ENCODE peak calls at places on chromosomes 2 and 18, in seven cellular contexts. One of them, this sample, is unnamed.

GRCh38 chr18:35942661-35943060 is 29.8 kb upstream of the RMP24 start:
- DNase-seq in heart left ventricle: no peak
- DNase-seq in small intestine: no peak
- DNase-seq in stomach: no peak
- DNase-seq in CD8-positive, alpha-beta T cell: no peak
- DNase-seq in PC-3: no peak
- DNase-seq in A549: no peak
- DNase-seq in this sample: no peak

GRCh38 chr18:68147728-68148127 is 567.2 kb downstream of the TMX3 start:
- DNase-seq in heart left ventricle: no peak
- DNase-seq in small intestine: no peak
- DNase-seq in stomach: no peak
- DNase-seq in CD8-positive, alpha-beta T cell: no peak
- DNase-seq in PC-3: no peak
- DNase-seq in A549: no peak
- DNase-seq in this sample: no peak

GRCh38 chr2:205456682-205457081 is 225.6 kb upstream of the NRP2 start:
- DNase-seq in heart left ventricle: no peak
- DNase-seq in small intestine: no peak
- DNase-seq in stomach: no peak
- DNase-seq in CD8-positive, alpha-beta T cell: no peak
- DNase-seq in PC-3: no peak
- DNase-seq in A549: no peak
- DNase-seq in this sample: no peak

GRCh38 chr2:205989291-205990071 is 96.5 kb downstream of the INO80D start:
- DNase-seq in heart left ventricle: no peak
- DNase-seq in small intestine: no peak
- DNase-seq in stomach: no peak
- DNase-seq in CD8-positive, alpha-beta T cell: no peak
- DNase-seq in PC-3: no peak
- DNase-seq in A549: no peak
- DNase-seq in this sample: no peak

GRCh38 chr2:17539993-17540812 is at the start of gene VSNL1:
- DNase-seq in heart left ventricle: peak; percentile 84
- DNase-seq in small intestine: no peak
- DNase-seq in stomach: peak; percentile 85
- DNase-seq in CD8-positive, alpha-beta T cell: no peak
- DNase-seq in PC-3: no peak
- DNase-seq in A549: no peak
- DNase-seq in this sample: peak; percentile 76

GRCh38 chr2:159396796-159397195 is 110.3 kb upstream of the WDSUB1 start:
- DNase-seq in heart left ventricle: no peak
- DNase-seq in small intestine: no peak
- DNase-seq in stomach: no peak
- DNase-seq in CD8-positive, alpha-beta T cell: no peak
- DNase-seq in PC-3: no peak
- DNase-seq in A549: no peak
- DNase-seq in this sample: no peak

GRCh38 chr2:174333502-174334277 is 1.1 kb upstream of the SP9 start:
- DNase-seq in heart left ventricle: no peak
- DNase-seq in small intestine: no peak
- DNase-seq in stomach: no peak
- DNase-seq in CD8-positive, alpha-beta T cell: no peak
- DNase-seq in PC-3: no peak
- DNase-seq in A549: no peak
- DNase-seq in this sample: no peak

GRCh38 chr18:32909798-32910561 is 137.2 kb upstream of the KLHL14 start:
- DNase-seq in heart left ventricle: no peak
- DNase-seq in small intestine: no peak
- DNase-seq in stomach: no peak
- DNase-seq in CD8-positive, alpha-beta T cell: no peak
- DNase-seq in PC-3: no peak
- DNase-seq in A549: no peak
- DNase-seq in this sample: no peak

GRCh38 chr2:226030369-226031077 is 631.0 kb downstream of the NYAP2 start:
- DNase-seq in heart left ventricle: no peak
- DNase-seq in small intestine: no peak
- DNase-seq in stomach: no peak
- DNase-seq in CD8-positive, alpha-beta T cell: no peak
- DNase-seq in PC-3: no peak
- DNase-seq in A549: no peak
- DNase-seq in this sample: no peak

GRCh38 chr2:27830616-27831120 is 59.1 kb downstream of the MRPL33 start:
- DNase-seq in heart left ventricle: no peak
- DNase-seq in small intestine: no peak
- DNase-seq in stomach: no peak
- DNase-seq in CD8-positive, alpha-beta T cell: no peak
- DNase-seq in PC-3: peak; percentile 77
- DNase-seq in A549: no peak
- DNase-seq in this sample: no peak

GRCh38 chr2:71277536-71278103 is 50.7 kb upstream of the PAIP2B start:
- DNase-seq in heart left ventricle: peak; percentile 80
- DNase-seq in small intestine: peak; percentile 5
- DNase-seq in stomach: no peak
- DNase-seq in CD8-positive, alpha-beta T cell: peak; percentile 18
- DNase-seq in PC-3: peak; percentile 58
- DNase-seq in A549: peak; percentile 75
- DNase-seq in this sample: peak; percentile 41

GRCh38 chr18:36330435-36331049 is 33.0 kb downstream of the FHOD3 start:
- DNase-seq in heart left ventricle: no peak
- DNase-seq in small intestine: no peak
- DNase-seq in stomach: no peak
- DNase-seq in CD8-positive, alpha-beta T cell: no peak
- DNase-seq in PC-3: no peak
- DNase-seq in A549: no peak
- DNase-seq in this sample: no peak

GRCh38 chr2:28633739-28634138 is 117.9 kb upstream of the PPP1CB start:
- DNase-seq in heart left ventricle: no peak
- DNase-seq in small intestine: no peak
- DNase-seq in stomach: no peak
- DNase-seq in CD8-positive, alpha-beta T cell: no peak
- DNase-seq in PC-3: peak; percentile 98
- DNase-seq in A549: no peak
- DNase-seq in this sample: no peak

GRCh38 chr2:223047260-223047761 is 4.7 kb upstream of the KCNE4 start:
- DNase-seq in heart left ventricle: no peak
- DNase-seq in small intestine: no peak
- DNase-seq in stomach: no peak
- DNase-seq in CD8-positive, alpha-beta T cell: no peak
- DNase-seq in PC-3: no peak
- DNase-seq in A549: no peak
- DNase-seq in this sample: no peak

GRCh38 chr2:83069724-83070123 is 1389.4 kb downstream of the SUCLG1 start:
- DNase-seq in heart left ventricle: no peak
- DNase-seq in small intestine: peak; percentile 14
- DNase-seq in stomach: no peak
- DNase-seq in CD8-positive, alpha-beta T cell: no peak
- DNase-seq in PC-3: peak; percentile 33
- DNase-seq in A549: no peak
- DNase-seq in this sample: peak; percentile 25

GRCh38 chr2:20525041-20526035 is 78.5 kb downstream of the RHOB start:
- DNase-seq in heart left ventricle: peak; percentile 74
- DNase-seq in small intestine: no peak
- DNase-seq in stomach: peak; percentile 44
- DNase-seq in CD8-positive, alpha-beta T cell: no peak
- DNase-seq in PC-3: peak; percentile 70
- DNase-seq in A549: no peak
- DNase-seq in this sample: no peak

DNA sequence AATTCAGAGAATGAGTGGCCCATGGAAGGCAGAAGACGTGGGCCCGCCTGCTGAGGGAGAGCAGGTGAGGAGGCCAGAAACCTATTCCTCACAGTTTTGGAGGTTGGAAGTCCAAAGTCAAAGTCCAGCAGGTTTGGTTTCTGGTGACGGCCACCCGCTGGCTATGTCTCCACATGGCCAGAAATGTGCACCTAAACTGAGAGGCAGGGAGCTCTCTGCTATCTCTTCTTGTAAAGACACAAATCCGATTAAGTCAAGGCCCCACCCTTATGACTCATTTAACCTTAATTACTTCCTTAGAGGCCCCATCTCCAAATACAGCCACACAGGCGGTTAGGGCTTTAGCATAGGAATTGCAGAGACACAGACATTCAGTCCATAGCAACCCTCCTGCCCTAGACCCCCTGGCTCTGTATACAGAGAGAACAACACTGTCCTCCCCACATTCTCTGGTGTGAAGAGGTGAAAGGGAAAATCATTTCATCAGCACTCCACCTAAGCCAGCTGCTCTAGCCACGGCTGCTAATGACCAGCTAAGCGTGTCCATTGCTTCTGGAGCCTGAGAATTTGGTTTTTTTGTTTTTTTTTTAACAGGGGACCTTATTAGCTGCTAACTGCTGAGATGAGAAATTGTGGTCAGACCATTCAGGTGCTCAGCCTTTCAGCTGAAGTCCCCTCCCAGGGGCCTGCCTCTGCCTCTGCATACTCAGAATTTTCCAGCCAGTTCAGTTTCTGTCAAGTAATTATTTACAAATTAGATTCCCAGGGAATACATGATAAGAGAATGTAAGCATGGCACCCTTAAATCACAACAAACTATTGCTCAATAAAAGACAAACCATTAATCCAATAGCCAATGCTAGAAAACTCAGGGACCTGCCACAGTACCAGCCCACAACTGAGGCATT is 368.7 kb upstream of the ID2 start:
- DNase-seq in heart left ventricle: no peak
- DNase-seq in small intestine: peak; percentile 85
- DNase-seq in stomach: no peak
- DNase-seq in CD8-positive, alpha-beta T cell: no peak
- DNase-seq in PC-3: peak; percentile 74
- DNase-seq in A549: no peak
- DNase-seq in this sample: no peak
- H3K4me1 ChIP-seq in heart left ventricle: no peaks in the 10 kb centered on the region
- H3K4me1 ChIP-seq in small intestine: no peaks in the 10 kb centered on the region
- H3K4me1 ChIP-seq in stomach: no peaks in the 10 kb centered on the region
- H3K4me1 ChIP-seq in CD8-positive, alpha-beta T cell: peaks cover 34% of the 10 kb centered on the region
- H3K4me1 ChIP-seq in PC-3: peaks cover 24% of the 10 kb centered on the region
- H3K4me1 ChIP-seq in A549: peaks cover 10% of the 10 kb centered on the region
- H3K4me1 ChIP-seq in this sample: no peaks in the 10 kb centered on the region

DNA sequence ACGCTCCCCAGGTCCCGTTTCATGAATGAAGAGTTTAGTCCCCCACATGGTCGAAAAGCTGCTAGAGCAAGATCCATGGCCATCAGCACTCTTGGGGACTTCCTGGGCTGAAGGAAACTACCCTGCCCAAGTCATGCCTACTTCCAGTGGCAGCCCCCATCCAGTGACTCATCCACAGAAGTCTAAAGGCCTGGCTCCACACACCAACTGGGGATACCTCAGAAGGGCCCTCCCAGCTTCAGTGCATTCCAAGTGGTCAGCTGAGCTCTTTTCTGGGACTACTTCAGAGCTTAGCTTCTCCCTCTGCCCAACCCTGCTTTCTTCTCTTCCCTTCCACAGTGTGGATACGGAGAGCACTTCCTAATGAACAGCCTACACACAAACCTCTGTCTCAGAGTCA is 66.5 kb downstream of the CLHC1 start:
- DNase-seq in heart left ventricle: no peak
- DNase-seq in small intestine: no peak
- DNase-seq in stomach: no peak
- DNase-seq in CD8-positive, alpha-beta T cell: no peak
- DNase-seq in PC-3: no peak
- DNase-seq in A549: no peak
- DNase-seq in this sample: no peak
- H3K27ac ChIP-seq in heart left ventricle: no peak overlapping the region
- H3K27ac ChIP-seq in small intestine: no peak overlapping the region
- H3K27ac ChIP-seq in stomach: no peak overlapping the region
- H3K27ac ChIP-seq in CD8-positive, alpha-beta T cell: no peak overlapping the region
- H3K27ac ChIP-seq in PC-3: no peak overlapping the region
- H3K27ac ChIP-seq in A549: peak overlapping the region; percentile 0
- H3K27ac ChIP-seq in this sample: no peak overlapping the region

GRCh38 chr2:48445091-48445725 is 84.7 kb upstream of the STON1 start:
- DNase-seq in heart left ventricle: no peak
- DNase-seq in small intestine: no peak
- DNase-seq in stomach: no peak
- DNase-seq in CD8-positive, alpha-beta T cell: no peak
- DNase-seq in PC-3: peak; percentile 84
- DNase-seq in A549: no peak
- DNase-seq in this sample: no peak
- H3K4me1 ChIP-seq in heart left ventricle: peaks cover 13% of the 10 kb centered on the region
- H3K4me1 ChIP-seq in small intestine: peaks cover 7% of the 10 kb centered on the region
- H3K4me1 ChIP-seq in stomach: peaks cover 21% of the 10 kb centered on the region
- H3K4me1 ChIP-seq in CD8-positive, alpha-beta T cell: peaks cover 55% of the 10 kb centered on the region
- H3K4me1 ChIP-seq in PC-3: peaks cover 44% of the 10 kb centered on the region
- H3K4me1 ChIP-seq in A549: peaks cover 11% of the 10 kb centered on the region
- H3K4me1 ChIP-seq in this sample: peaks cover 33% of the 10 kb centered on the region

GRCh38 chr2:65930259-65930658 is 497.9 kb upstream of the SPRED2 start:
- DNase-seq in heart left ventricle: no peak
- DNase-seq in small intestine: no peak
- DNase-seq in stomach: no peak
- DNase-seq in CD8-positive, alpha-beta T cell: no peak
- DNase-seq in PC-3: no peak
- DNase-seq in A549: no peak
- DNase-seq in this sample: no peak
- H3K27ac ChIP-seq in heart left ventricle: no peak overlapping the region
- H3K27ac ChIP-seq in small intestine: no peak overlapping the region
- H3K27ac ChIP-seq in stomach: no peak overlapping the region
- H3K27ac ChIP-seq in CD8-positive, alpha-beta T cell: no peak overlapping the region
- H3K27ac ChIP-seq in PC-3: no peak overlapping the region
- H3K27ac ChIP-seq in A549: no peak overlapping the region
- H3K27ac ChIP-seq in this sample: no peak overlapping the region

DNA sequence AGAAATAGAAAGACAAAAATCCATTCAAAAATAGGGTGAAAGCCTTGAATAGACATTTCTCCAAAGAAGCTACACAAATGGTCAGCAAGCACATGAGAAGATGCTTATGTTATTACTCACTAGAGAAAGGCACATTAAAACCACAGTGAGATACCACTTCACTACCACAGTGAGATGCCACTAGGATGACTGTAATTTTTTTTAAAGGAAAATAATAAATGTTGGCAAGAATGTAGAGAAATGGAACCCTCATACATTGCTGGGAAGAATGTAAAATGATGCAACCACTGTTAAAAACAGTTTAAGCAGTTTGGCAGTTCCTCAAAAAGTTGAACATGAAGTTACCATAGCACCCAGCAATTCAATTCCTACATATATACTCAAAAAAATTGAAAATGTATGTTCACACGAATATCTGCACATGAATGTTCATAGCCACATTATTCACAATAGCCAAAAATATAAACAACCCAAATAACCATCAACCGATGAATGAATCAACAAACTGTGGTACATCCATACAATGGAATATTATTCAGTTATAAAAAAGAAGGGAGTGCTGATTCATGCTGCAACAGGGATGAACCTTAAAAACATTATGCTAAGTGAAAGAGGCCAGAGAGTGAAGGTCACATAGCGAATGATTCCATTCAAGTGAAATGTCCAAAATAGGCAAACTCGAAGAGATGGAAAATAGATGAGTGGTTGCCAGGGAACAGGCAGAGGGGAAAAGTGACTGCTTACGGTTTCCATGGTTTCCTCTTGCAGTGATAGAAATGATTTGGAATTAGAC is 156.3 kb upstream of the NDUFV2 start:
- DNase-seq in heart left ventricle: no peak
- DNase-seq in small intestine: no peak
- DNase-seq in stomach: no peak
- DNase-seq in CD8-positive, alpha-beta T cell: no peak
- DNase-seq in PC-3: peak; percentile 94
- DNase-seq in A549: no peak
- DNase-seq in this sample: no peak
- H3K4me1 ChIP-seq in heart left ventricle: no peaks in the 10 kb centered on the region
- H3K4me1 ChIP-seq in small intestine: no peaks in the 10 kb centered on the region
- H3K4me1 ChIP-seq in stomach: no peaks in the 10 kb centered on the region
- H3K4me1 ChIP-seq in CD8-positive, alpha-beta T cell: no peaks in the 10 kb centered on the region
- H3K4me1 ChIP-seq in PC-3: peaks cover 57% of the 10 kb centered on the region
- H3K4me1 ChIP-seq in A549: peaks cover 23% of the 10 kb centered on the region
- H3K4me1 ChIP-seq in this sample: no peaks in the 10 kb centered on the region

GRCh38 chr2:625415-626135 is 51.6 kb downstream of the TMEM18 start:
- DNase-seq in heart left ventricle: no peak
- DNase-seq in small intestine: no peak
- DNase-seq in stomach: no peak
- DNase-seq in CD8-positive, alpha-beta T cell: no peak
- DNase-seq in PC-3: no peak
- DNase-seq in A549: no peak
- DNase-seq in this sample: no peak
- H3K27ac ChIP-seq in heart left ventricle: no peak overlapping the region
- H3K27ac ChIP-seq in small intestine: no peak overlapping the region
- H3K27ac ChIP-seq in stomach: no peak overlapping the region
- H3K27ac ChIP-seq in CD8-positive, alpha-beta T cell: no peak overlapping the region
- H3K27ac ChIP-seq in PC-3: no peak overlapping the region
- H3K27ac ChIP-seq in A549: no peak overlapping the region
- H3K27ac ChIP-seq in this sample: no peak overlapping the region